ENCODE peak calls at places on chromosome 22, in ten cellular contexts. One of them, this sample, is unnamed.

GRCh38 chr22:39208013-39208680 is 36.6 kb downstream of the PDGFB start:
- DNase-seq in IMR-90: no peak
- DNase-seq in esophagus muscularis mucosa: no peak
- DNase-seq in PC-9: no peak
- DNase-seq in SJSA1: peak; percentile 39
- DNase-seq in CD4-positive, CD25-positive, alpha-beta regulatory T cell: no peak
- DNase-seq in transverse colon: no peak
- DNase-seq in pancreas: peak; percentile 28
- DNase-seq in thoracic aorta: no peak
- DNase-seq in CD4-positive, alpha-beta T cell: no peak
- DNase-seq in this sample: no peak

GRCh38 chr22:47826016-47826415 is 1063.6 kb downstream of the TBC1D22A start:
- DNase-seq in CD4-positive, alpha-beta T cell: no peak
- DNase-seq in thoracic aorta: no peak
- DNase-seq in pancreas: no peak
- DNase-seq in transverse colon: no peak
- DNase-seq in IMR-90: no peak
- DNase-seq in SJSA1: no peak
- DNase-seq in esophagus muscularis mucosa: no peak
- DNase-seq in PC-9: no peak
- DNase-seq in CD4-positive, CD25-positive, alpha-beta regulatory T cell: no peak
- DNase-seq in this sample: no peak

GRCh38 chr22:26958378-26958777 is 301.0 kb downstream of the MIAT start:
- DNase-seq in esophagus muscularis mucosa: no peak
- DNase-seq in CD4-positive, CD25-positive, alpha-beta regulatory T cell: no peak
- DNase-seq in PC-9: no peak
- DNase-seq in SJSA1: no peak
- DNase-seq in CD4-positive, alpha-beta T cell: no peak
- DNase-seq in thoracic aorta: no peak
- DNase-seq in IMR-90: no peak
- DNase-seq in pancreas: no peak
- DNase-seq in transverse colon: no peak
- DNase-seq in this sample: no peak

GRCh38 chr22:48824673-48825651 is 1002.7 kb downstream of the BRD1 start:
- DNase-seq in thoracic aorta: no peak
- DNase-seq in pancreas: no peak
- DNase-seq in esophagus muscularis mucosa: no peak
- DNase-seq in CD4-positive, CD25-positive, alpha-beta regulatory T cell: no peak
- DNase-seq in transverse colon: no peak
- DNase-seq in CD4-positive, alpha-beta T cell: no peak
- DNase-seq in PC-9: no peak
- DNase-seq in IMR-90: no peak
- DNase-seq in SJSA1: peak; percentile 39
- DNase-seq in this sample: no peak

GRCh38 chr22:19709063-19709769 is 5.1 kb upstream of the SEPTIN5 start:
- DNase-seq in CD4-positive, CD25-positive, alpha-beta regulatory T cell: no peak
- DNase-seq in transverse colon: no peak
- DNase-seq in thoracic aorta: no peak
- DNase-seq in IMR-90: no peak
- DNase-seq in PC-9: no peak
- DNase-seq in SJSA1: no peak
- DNase-seq in esophagus muscularis mucosa: no peak
- DNase-seq in pancreas: no peak
- DNase-seq in CD4-positive, alpha-beta T cell: no peak
- DNase-seq in this sample: no peak

GRCh38 chr22:39522567-39523300 is 2.4 kb downstream of the ATF4 start:
- DNase-seq in CD4-positive, alpha-beta T cell: no peak
- DNase-seq in IMR-90: peak; percentile 66
- DNase-seq in esophagus muscularis mucosa: no peak
- DNase-seq in PC-9: peak; percentile 56
- DNase-seq in transverse colon: peak; percentile 69
- DNase-seq in thoracic aorta: no peak
- DNase-seq in pancreas: no peak
- DNase-seq in CD4-positive, CD25-positive, alpha-beta regulatory T cell: peak; percentile 39
- DNase-seq in SJSA1: no peak
- DNase-seq in this sample: peak; percentile 70

GRCh38 chr22:48894804-48895250 is 932.8 kb downstream of the BRD1 start:
- DNase-seq in transverse colon: no peak
- DNase-seq in SJSA1: peak; percentile 42
- DNase-seq in thoracic aorta: no peak
- DNase-seq in PC-9: no peak
- DNase-seq in pancreas: no peak
- DNase-seq in esophagus muscularis mucosa: peak; percentile 60
- DNase-seq in IMR-90: no peak
- DNase-seq in CD4-positive, alpha-beta T cell: no peak
- DNase-seq in CD4-positive, CD25-positive, alpha-beta regulatory T cell: no peak
- DNase-seq in this sample: peak; percentile 11

GRCh38 chr22:27314276-27314807 is 487.2 kb downstream of the MN1 start:
- DNase-seq in pancreas: no peak
- DNase-seq in transverse colon: peak; percentile 42
- DNase-seq in PC-9: peak; percentile 17
- DNase-seq in thoracic aorta: no peak
- DNase-seq in CD4-positive, CD25-positive, alpha-beta regulatory T cell: no peak
- DNase-seq in esophagus muscularis mucosa: no peak
- DNase-seq in SJSA1: no peak
- DNase-seq in IMR-90: no peak
- DNase-seq in CD4-positive, alpha-beta T cell: no peak
- DNase-seq in this sample: peak; percentile 63

GRCh38 chr22:20956258-20957117 is 10.6 kb upstream of the AIFM3 start:
- DNase-seq in PC-9: peak; percentile 82
- DNase-seq in pancreas: no peak
- DNase-seq in IMR-90: peak; percentile 25
- DNase-seq in CD4-positive, alpha-beta T cell: no peak
- DNase-seq in thoracic aorta: no peak
- DNase-seq in CD4-positive, CD25-positive, alpha-beta regulatory T cell: no peak
- DNase-seq in SJSA1: no peak
- DNase-seq in transverse colon: peak; percentile 87
- DNase-seq in esophagus muscularis mucosa: no peak
- DNase-seq in this sample: peak; percentile 89

GRCh38 chr22:20957691-20958440 is 9.2 kb upstream of the AIFM3 start:
- DNase-seq in thoracic aorta: no peak
- DNase-seq in CD4-positive, CD25-positive, alpha-beta regulatory T cell: no peak
- DNase-seq in pancreas: no peak
- DNase-seq in esophagus muscularis mucosa: no peak
- DNase-seq in SJSA1: no peak
- DNase-seq in PC-9: peak; percentile 57
- DNase-seq in CD4-positive, alpha-beta T cell: no peak
- DNase-seq in transverse colon: peak; percentile 82
- DNase-seq in IMR-90: no peak
- DNase-seq in this sample: peak; percentile 79

GRCh38 chr22:20959578-20960461 is 7.2 kb upstream of the AIFM3 start:
- DNase-seq in transverse colon: no peak
- DNase-seq in PC-9: no peak
- DNase-seq in pancreas: no peak
- DNase-seq in IMR-90: no peak
- DNase-seq in SJSA1: no peak
- DNase-seq in CD4-positive, alpha-beta T cell: no peak
- DNase-seq in CD4-positive, CD25-positive, alpha-beta regulatory T cell: no peak
- DNase-seq in thoracic aorta: no peak
- DNase-seq in esophagus muscularis mucosa: no peak
- DNase-seq in this sample: no peak

GRCh38 chr22:20955548-20955947 is 11.5 kb upstream of the AIFM3 start:
- DNase-seq in pancreas: no peak
- DNase-seq in esophagus muscularis mucosa: no peak
- DNase-seq in SJSA1: no peak
- DNase-seq in IMR-90: no peak
- DNase-seq in PC-9: no peak
- DNase-seq in thoracic aorta: no peak
- DNase-seq in CD4-positive, alpha-beta T cell: no peak
- DNase-seq in CD4-positive, CD25-positive, alpha-beta regulatory T cell: no peak
- DNase-seq in transverse colon: no peak
- DNase-seq in this sample: no peak

DNA sequence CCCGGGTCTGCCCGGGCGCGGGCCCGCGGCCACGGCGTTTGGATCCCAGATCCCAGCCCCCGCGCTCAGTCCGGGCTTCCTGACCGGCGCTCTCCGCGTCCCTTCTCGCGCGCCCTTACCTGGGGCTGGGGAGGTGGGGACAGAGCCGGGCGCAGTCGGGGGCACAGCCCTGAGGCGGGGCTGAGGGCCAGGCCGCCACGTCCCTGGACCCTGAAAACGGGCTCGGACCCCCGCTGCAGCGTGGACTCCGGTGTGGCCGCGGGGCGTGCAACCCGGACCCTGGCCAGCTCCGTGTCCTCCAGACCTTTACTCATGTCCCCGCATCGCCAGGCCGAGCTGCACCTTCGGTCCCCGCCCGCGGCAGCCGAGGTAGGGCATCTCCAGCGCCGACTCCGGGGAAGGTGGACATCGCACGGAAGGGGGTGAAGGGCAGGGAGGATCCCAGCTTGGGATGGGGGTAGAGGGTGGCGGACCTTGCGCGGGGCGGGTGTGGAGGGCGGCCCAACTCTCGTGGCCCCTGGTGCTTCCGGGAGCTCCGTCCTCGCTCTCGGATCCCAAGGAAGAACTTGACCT is 9.9 kb upstream of the AIFM3 start:
- DNase-seq in PC-9: no peak
- DNase-seq in transverse colon: peak; percentile 44
- DNase-seq in esophagus muscularis mucosa: no peak
- DNase-seq in SJSA1: no peak
- DNase-seq in pancreas: no peak
- DNase-seq in CD4-positive, alpha-beta T cell: no peak
- DNase-seq in IMR-90: no peak
- DNase-seq in thoracic aorta: no peak
- DNase-seq in CD4-positive, CD25-positive, alpha-beta regulatory T cell: no peak
- DNase-seq in this sample: no peak
- H3K27ac ChIP-seq in PC-9: peak overlapping the region; percentile 57
- H3K27ac ChIP-seq in transverse colon: peak overlapping the region; percentile 93
- H3K27ac ChIP-seq in esophagus muscularis mucosa: peak overlapping the region; percentile 50
- H3K27ac ChIP-seq in SJSA1: no peak overlapping the region
- H3K27ac ChIP-seq in pancreas: peak overlapping the region; percentile 26
- H3K27ac ChIP-seq in CD4-positive, alpha-beta T cell: no peak overlapping the region
- H3K27ac ChIP-seq in IMR-90: no peak overlapping the region
- H3K27ac ChIP-seq in thoracic aorta: no peak overlapping the region
- H3K27ac ChIP-seq in CD4-positive, CD25-positive, alpha-beta regulatory T cell: no peak overlapping the region
- H3K27ac ChIP-seq in this sample: peak overlapping the region; percentile 88

GRCh38 chr22:44166448-44166847 is 14.3 kb upstream of the PARVG start:
- DNase-seq in transverse colon: no peak
- DNase-seq in PC-9: no peak
- DNase-seq in CD4-positive, alpha-beta T cell: no peak
- DNase-seq in CD4-positive, CD25-positive, alpha-beta regulatory T cell: no peak
- DNase-seq in thoracic aorta: no peak
- DNase-seq in pancreas: no peak
- DNase-seq in IMR-90: no peak
- DNase-seq in SJSA1: no peak
- DNase-seq in esophagus muscularis mucosa: no peak
- DNase-seq in this sample: no peak

GRCh38 chr22:44168206-44168605 is 12.5 kb upstream of the PARVG start:
- DNase-seq in pancreas: no peak
- DNase-seq in CD4-positive, CD25-positive, alpha-beta regulatory T cell: no peak
- DNase-seq in IMR-90: no peak
- DNase-seq in CD4-positive, alpha-beta T cell: no peak
- DNase-seq in SJSA1: no peak
- DNase-seq in thoracic aorta: no peak
- DNase-seq in PC-9: no peak
- DNase-seq in esophagus muscularis mucosa: no peak
- DNase-seq in transverse colon: no peak
- DNase-seq in this sample: no peak

GRCh38 chr22:44165286-44165874 is 15.3 kb upstream of the PARVG start:
- DNase-seq in pancreas: no peak
- DNase-seq in IMR-90: no peak
- DNase-seq in PC-9: no peak
- DNase-seq in CD4-positive, alpha-beta T cell: no peak
- DNase-seq in transverse colon: no peak
- DNase-seq in esophagus muscularis mucosa: no peak
- DNase-seq in SJSA1: no peak
- DNase-seq in CD4-positive, CD25-positive, alpha-beta regulatory T cell: no peak
- DNase-seq in thoracic aorta: no peak
- DNase-seq in this sample: no peak

GRCh38 chr22:44166877-44167276 is 13.8 kb upstream of the PARVG start:
- DNase-seq in pancreas: no peak
- DNase-seq in CD4-positive, CD25-positive, alpha-beta regulatory T cell: no peak
- DNase-seq in thoracic aorta: no peak
- DNase-seq in CD4-positive, alpha-beta T cell: no peak
- DNase-seq in esophagus muscularis mucosa: no peak
- DNase-seq in SJSA1: no peak
- DNase-seq in transverse colon: no peak
- DNase-seq in PC-9: no peak
- DNase-seq in IMR-90: no peak
- DNase-seq in this sample: no peak

DNA sequence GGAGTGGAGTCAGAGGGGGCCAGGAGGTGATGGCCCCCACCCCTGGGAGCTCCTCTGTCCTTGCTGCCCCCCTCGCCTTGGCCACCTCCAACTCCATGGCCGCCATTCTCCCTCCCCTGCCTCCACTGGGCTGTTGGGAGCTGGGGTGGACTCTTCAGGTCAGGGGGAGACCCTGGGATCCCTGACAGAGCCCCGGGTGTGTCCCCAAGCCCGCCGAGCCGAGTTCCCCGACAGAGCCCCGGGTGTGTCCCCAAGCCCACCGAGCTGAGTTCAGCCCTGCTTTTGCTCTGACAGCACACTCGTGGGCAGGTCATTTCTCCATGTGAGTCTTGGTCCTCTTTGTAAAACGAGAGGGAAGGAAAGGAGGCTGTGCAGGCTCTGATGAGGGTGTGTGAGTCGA is 13.2 kb upstream of the PARVG start:
- DNase-seq in thoracic aorta: no peak
- DNase-seq in IMR-90: no peak
- DNase-seq in esophagus muscularis mucosa: no peak
- DNase-seq in CD4-positive, CD25-positive, alpha-beta regulatory T cell: no peak
- DNase-seq in PC-9: no peak
- DNase-seq in transverse colon: no peak
- DNase-seq in CD4-positive, alpha-beta T cell: no peak
- DNase-seq in pancreas: no peak
- DNase-seq in SJSA1: no peak
- DNase-seq in this sample: no peak
- H3K27ac ChIP-seq in thoracic aorta: no peak overlapping the region
- H3K27ac ChIP-seq in IMR-90: no peak overlapping the region
- H3K27ac ChIP-seq in esophagus muscularis mucosa: no peak overlapping the region
- H3K27ac ChIP-seq in CD4-positive, CD25-positive, alpha-beta regulatory T cell: no peak overlapping the region
- H3K27ac ChIP-seq in PC-9: no peak overlapping the region
- H3K27ac ChIP-seq in transverse colon: no peak overlapping the region
- H3K27ac ChIP-seq in CD4-positive, alpha-beta T cell: no peak overlapping the region
- H3K27ac ChIP-seq in pancreas: no peak overlapping the region
- H3K27ac ChIP-seq in SJSA1: no peak overlapping the region
- H3K27ac ChIP-seq in this sample: no peak overlapping the region

GRCh38 chr22:45683680-45684079 is 12.0 kb downstream of the ATXN10 start:
- DNase-seq in IMR-90: no peak
- DNase-seq in PC-9: no peak
- DNase-seq in pancreas: no peak
- DNase-seq in CD4-positive, alpha-beta T cell: no peak
- DNase-seq in transverse colon: no peak
- DNase-seq in SJSA1: no peak
- DNase-seq in esophagus muscularis mucosa: no peak
- DNase-seq in CD4-positive, CD25-positive, alpha-beta regulatory T cell: no peak
- DNase-seq in thoracic aorta: no peak
- DNase-seq in this sample: no peak

GRCh38 chr22:45686004-45686403 is 14.4 kb downstream of the ATXN10 start:
- DNase-seq in SJSA1: no peak
- DNase-seq in PC-9: no peak
- DNase-seq in CD4-positive, CD25-positive, alpha-beta regulatory T cell: no peak
- DNase-seq in CD4-positive, alpha-beta T cell: no peak
- DNase-seq in thoracic aorta: no peak
- DNase-seq in IMR-90: peak; percentile 78
- DNase-seq in pancreas: no peak
- DNase-seq in esophagus muscularis mucosa: no peak
- DNase-seq in transverse colon: no peak
- DNase-seq in this sample: no peak

GRCh38 chr22:45684752-45685359 is 13.2 kb downstream of the ATXN10 start:
- DNase-seq in esophagus muscularis mucosa: no peak
- DNase-seq in PC-9: no peak
- DNase-seq in IMR-90: no peak
- DNase-seq in SJSA1: no peak
- DNase-seq in thoracic aorta: no peak
- DNase-seq in pancreas: no peak
- DNase-seq in CD4-positive, alpha-beta T cell: no peak
- DNase-seq in transverse colon: no peak
- DNase-seq in CD4-positive, CD25-positive, alpha-beta regulatory T cell: no peak
- DNase-seq in this sample: no peak

GRCh38 chr22:45683248-45683647 is 11.6 kb downstream of the ATXN10 start:
- DNase-seq in thoracic aorta: no peak
- DNase-seq in CD4-positive, CD25-positive, alpha-beta regulatory T cell: no peak
- DNase-seq in CD4-positive, alpha-beta T cell: no peak
- DNase-seq in esophagus muscularis mucosa: no peak
- DNase-seq in SJSA1: no peak
- DNase-seq in IMR-90: no peak
- DNase-seq in transverse colon: no peak
- DNase-seq in PC-9: no peak
- DNase-seq in pancreas: no peak
- DNase-seq in this sample: no peak

DNA sequence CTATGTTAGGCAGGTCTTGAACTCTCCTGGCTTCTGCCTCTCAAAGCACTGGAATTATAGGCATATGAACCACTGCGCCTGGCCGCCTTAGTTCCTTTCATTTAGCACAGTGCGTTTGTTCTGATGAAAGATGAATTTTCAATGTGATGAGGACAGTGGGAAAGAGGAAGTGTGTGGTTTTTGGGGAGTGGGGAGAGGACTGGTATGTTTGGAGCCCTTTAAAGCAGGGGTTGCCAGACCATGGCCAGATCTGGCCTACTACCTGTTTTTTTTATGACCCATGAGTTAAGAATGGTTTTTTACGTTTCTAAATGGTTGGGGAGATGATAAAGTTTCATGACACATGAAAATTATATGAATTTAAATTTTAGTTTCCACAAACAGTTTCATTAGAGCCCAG is 12.5 kb downstream of the ATXN10 start:
- DNase-seq in pancreas: no peak
- DNase-seq in transverse colon: no peak
- DNase-seq in CD4-positive, CD25-positive, alpha-beta regulatory T cell: no peak
- DNase-seq in PC-9: no peak
- DNase-seq in thoracic aorta: no peak
- DNase-seq in CD4-positive, alpha-beta T cell: no peak
- DNase-seq in IMR-90: peak; percentile 46
- DNase-seq in SJSA1: no peak
- DNase-seq in esophagus muscularis mucosa: no peak
- DNase-seq in this sample: no peak
- H3K27ac ChIP-seq in pancreas: no peak overlapping the region
- H3K27ac ChIP-seq in transverse colon: no peak overlapping the region
- H3K27ac ChIP-seq in CD4-positive, CD25-positive, alpha-beta regulatory T cell: peak overlapping the region; percentile 7
- H3K27ac ChIP-seq in PC-9: peak overlapping the region; percentile 97
- H3K27ac ChIP-seq in thoracic aorta: no peak overlapping the region
- H3K27ac ChIP-seq in CD4-positive, alpha-beta T cell: no peak overlapping the region
- H3K27ac ChIP-seq in IMR-90: peak overlapping the region; percentile 44
- H3K27ac ChIP-seq in SJSA1: peak overlapping the region; percentile 75
- H3K27ac ChIP-seq in esophagus muscularis mucosa: no peak overlapping the region
- H3K27ac ChIP-seq in this sample: no peak overlapping the region

GRCh38 chr22:38187413-38188212 is 6.0 kb upstream of the PLA2G6 start:
- DNase-seq in transverse colon: no peak
- DNase-seq in PC-9: peak; percentile 75
- DNase-seq in pancreas: peak; percentile 82
- DNase-seq in SJSA1: no peak
- DNase-seq in CD4-positive, alpha-beta T cell: no peak
- DNase-seq in CD4-positive, CD25-positive, alpha-beta regulatory T cell: no peak
- DNase-seq in thoracic aorta: no peak
- DNase-seq in IMR-90: peak; percentile 71
- DNase-seq in esophagus muscularis mucosa: no peak
- DNase-seq in this sample: peak; percentile 52
- H3K27ac ChIP-seq in transverse colon: peak overlapping the region; percentile 53
- H3K27ac ChIP-seq in PC-9: peak overlapping the region; percentile 30
- H3K27ac ChIP-seq in pancreas: peak overlapping the region; percentile 42
- H3K27ac ChIP-seq in SJSA1: no peak overlapping the region
- H3K27ac ChIP-seq in CD4-positive, alpha-beta T cell: no peak overlapping the region
- H3K27ac ChIP-seq in CD4-positive, CD25-positive, alpha-beta regulatory T cell: no peak overlapping the region
- H3K27ac ChIP-seq in thoracic aorta: no peak overlapping the region
- H3K27ac ChIP-seq in IMR-90: no peak overlapping the region
- H3K27ac ChIP-seq in esophagus muscularis mucosa: no peak overlapping the region
- H3K27ac ChIP-seq in this sample: peak overlapping the region; percentile 22